ENCODE peak calls at places on chromosomes 1 and 21, in six cellular contexts. K, Q, S, T, M and X are unnamed samples.

GRCh38 chr1:169873582-169874200 is 20.0 kb downstream of the SCYL3 start:
- DNase-seq in K (no peak), Q (no peak), S (no peak), T (no peak), M (no peak), X (no peak)

GRCh38 chr1:153000294-153000693 is 1.3 kb upstream of the SPRR3 start:
- DNase-seq in K (no peak), Q (no peak), S (peak), T (no peak), M (no peak), X (no peak)

GRCh38 chr1:155323729-155324040 is 3.0 kb downstream of the RUSC1 start:
- DNase-seq in K (peak), Q (peak), S (peak), T (peak), M (peak), X (peak)

GRCh38 chr1:27103498-27103897 is 51.4 kb downstream of the SLC9A1 start:
- DNase-seq in K (no peak), Q (no peak), S (no peak), T (no peak), M (no peak), X (no peak)

GRCh38 chr1:71850515-71850914 is 431.8 kb downstream of the NEGR1 start:
- DNase-seq in K (no peak), Q (no peak), S (no peak), T (no peak), M (no peak), X (no peak)

GRCh38 chr1:2945821-2946231 is 75.4 kb upstream of the ACTRT2 start:
- DNase-seq in K (no peak), Q (no peak), S (no peak), T (no peak), M (no peak), X (no peak)

GRCh38 chr1:92356956-92357355 is 58.1 kb downstream of the RPAP2 start:
- DNase-seq in K (no peak), Q (no peak), S (no peak), T (no peak), M (no peak), X (no peak)

GRCh38 chr1:71783096-71783495 is 499.2 kb downstream of the NEGR1 start:
- DNase-seq in K (no peak), Q (no peak), S (no peak), T (no peak), M (no peak), X (no peak)

GRCh38 chr1:110535985-110536384 is 17.0 kb upstream of the KCNA10 start:
- DNase-seq in K (no peak), Q (no peak), S (no peak), T (no peak), M (no peak), X (no peak)

GRCh38 chr1:226946841-226947240 is 6.7 kb downstream of the COQ8A start:
- DNase-seq in K (no peak), Q (no peak), S (no peak), T (no peak), M (peak), X (no peak)

GRCh38 chr21:26055841-26056264 is 114.7 kb downstream of the APP start:
- DNase-seq in K (no peak), Q (no peak), S (no peak), T (no peak), M (no peak), X (no peak)

GRCh38 chr1:153292185-153292584 is 20.6 kb downstream of the PGLYRP3 start:
- DNase-seq in K (no peak), Q (no peak), S (no peak), T (peak), M (no peak), X (no peak)

GRCh38 chr1:2540816-2541492 is 10.9 kb upstream of the HES5 start:
- DNase-seq in K (no peak), Q (no peak), S (no peak), T (no peak), M (no peak), X (no peak)

GRCh38 chr21:25107708-25108107 is 499.6 kb downstream of the MRPL39 start:
- DNase-seq in K (no peak), Q (no peak), S (no peak), T (no peak), M (no peak), X (no peak)

GRCh38 chr1:60874703-60875102 is 207.7 kb upstream of the NFIA start:
- DNase-seq in K (no peak), Q (no peak), S (peak), T (no peak), M (no peak), X (no peak)

GRCh38 chr1:36446780-36447179 is 3.5 kb downstream of the OSCP1 start:
- DNase-seq in K (no peak), Q (no peak), S (no peak), T (no peak), M (no peak), X (no peak)

GRCh38 chr1:178243119-178243518 is 149.2 kb downstream of the RASAL2 start:
- DNase-seq in K (no peak), Q (no peak), S (no peak), T (no peak), M (no peak), X (no peak)

GRCh38 chr1:10793129-10793651 is 3.3 kb downstream of the CASZ1 start:
- DNase-seq in K (no peak), Q (no peak), S (no peak), T (no peak), M (no peak), X (no peak)

GRCh38 chr1:8015036-8015808 is 10.9 kb downstream of the ERRFI1 start:
- DNase-seq in K (no peak), Q (no peak), S (peak), T (no peak), M (no peak), X (no peak)
- TF ChIP-seq CTCF in K (peak), Q (peak), S (peak), T (peak), M (peak), X (peak)

DNA sequence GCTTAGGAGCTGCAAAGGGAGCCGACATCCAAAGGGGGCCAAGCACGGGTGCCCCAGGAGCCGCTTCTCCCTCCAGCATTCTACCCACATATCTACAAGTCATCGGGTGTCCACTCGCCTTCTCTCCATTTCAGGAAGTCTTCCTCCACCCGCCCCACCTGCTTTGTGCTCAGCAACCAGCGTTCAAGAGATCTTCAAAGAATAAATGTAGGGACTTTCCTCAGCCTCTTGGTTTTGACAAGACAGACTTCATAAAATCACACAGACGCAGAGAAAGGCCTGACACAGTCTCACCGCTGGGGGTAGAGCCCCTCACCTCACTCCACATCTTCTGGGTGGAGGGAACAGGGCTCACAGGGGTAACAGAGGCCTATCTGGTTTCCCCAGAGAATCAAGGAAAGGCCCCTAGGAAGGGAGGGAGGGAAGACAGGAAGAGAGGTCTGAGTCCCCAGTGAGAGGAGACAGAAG is 49.5 kb downstream of the SSBP3 start:
- DNase-seq in K (no peak), Q (no peak), S (no peak), T (no peak), M (no peak), X (no peak)
- TF ChIP-seq CTCF in K (no peak), Q (no peak), S (no peak), T (no peak), M (no peak), X (no peak)

DNA sequence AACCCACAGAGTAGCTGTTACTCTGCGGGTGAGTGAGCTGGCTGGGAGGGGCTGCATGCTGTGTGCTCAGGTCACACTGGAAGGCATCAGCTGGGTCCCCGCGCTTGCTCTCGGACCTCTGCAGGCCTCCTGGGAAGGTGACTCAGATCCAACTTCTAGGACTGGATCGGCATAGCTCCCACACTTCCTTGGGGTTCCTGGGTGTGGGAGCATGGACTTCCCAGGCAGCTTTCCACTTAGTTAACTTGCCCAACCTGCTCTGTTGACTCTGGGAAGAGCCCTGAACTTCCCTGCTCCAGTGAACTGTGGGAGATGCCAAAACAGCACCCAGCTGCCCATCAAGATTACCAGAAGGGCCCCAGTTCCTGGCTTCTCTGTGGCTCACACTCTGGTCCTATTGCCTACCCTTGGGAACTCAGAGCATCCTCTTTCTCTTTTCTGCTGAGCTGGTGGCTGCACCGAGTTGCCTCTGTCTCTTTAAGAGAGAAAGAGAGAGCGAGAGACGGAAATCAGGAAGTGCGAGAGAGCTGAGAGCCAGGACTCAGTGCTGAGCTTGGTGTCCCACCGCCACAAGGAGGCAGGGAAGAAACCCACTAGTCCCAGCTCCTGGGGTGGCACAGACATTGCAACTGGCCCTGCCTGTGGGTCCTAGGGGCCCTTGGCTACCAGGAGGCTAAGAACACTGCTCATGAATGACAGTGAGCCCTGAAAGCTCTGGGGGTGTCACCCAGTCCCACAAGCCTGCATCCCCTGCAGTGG is at the start of gene IKBKE:
- DNase-seq in K (no peak), Q (no peak), S (peak), T (no peak), M (peak), X (no peak)
- TF ChIP-seq CTCF in K (peak), Q (no peak), S (no peak), T (peak), M (no peak), X (no peak)

GRCh38 chr1:115478933-115479551 is 141.0 kb upstream of the NGF start:
- DNase-seq in K (no peak), Q (no peak), S (no peak), T (no peak), M (no peak), X (no peak)

GRCh38 chr1:115475901-115476300 is 137.9 kb upstream of the NGF start:
- DNase-seq in K (no peak), Q (no peak), S (no peak), T (no peak), M (no peak), X (no peak)

GRCh38 chr1:115477071-115477470 is 139.0 kb upstream of the NGF start:
- DNase-seq in K (no peak), Q (no peak), S (no peak), T (no peak), M (no peak), X (no peak)

GRCh38 chr1:115475252-115475651 is 137.2 kb upstream of the NGF start:
- DNase-seq in K (no peak), Q (no peak), S (no peak), T (no peak), M (no peak), X (no peak)

GRCh38 chr1:115476616-115477015 is 138.6 kb upstream of the NGF start:
- DNase-seq in K (no peak), Q (no peak), S (no peak), T (no peak), M (no peak), X (no peak)
- TF ChIP-seq CTCF in K (no peak), Q (no peak), S (no peak), T (no peak), M (peak), X (peak)

DNA sequence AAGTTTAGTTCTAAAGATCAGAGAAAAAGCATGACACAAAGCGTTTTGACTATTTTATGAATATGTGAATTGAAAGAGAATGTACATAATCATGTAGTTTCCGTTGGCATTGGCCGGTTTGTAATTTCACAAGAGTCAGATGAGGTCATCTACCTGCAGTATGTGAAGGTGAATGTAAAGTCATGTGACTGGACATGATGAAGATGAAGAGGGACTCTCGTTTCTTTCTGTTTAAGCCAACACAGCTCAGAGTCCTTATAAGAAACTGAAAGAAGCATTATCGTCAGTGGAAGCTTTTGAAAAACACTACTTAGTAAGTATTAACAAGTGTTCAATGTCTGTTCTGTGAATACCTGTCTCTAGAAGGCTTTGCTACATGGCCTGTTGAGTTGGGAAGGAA is 30.9 kb upstream of the PWP2 start:
- DNase-seq in K (no peak), Q (no peak), S (no peak), T (no peak), M (no peak), X (no peak)
- TF ChIP-seq CTCF in K (no peak), Q (no peak), S (no peak), T (no peak), M (no peak), X (no peak)

GRCh38 chr1:63516629-63517028 is 6.4 kb downstream of the ITGB3BP start:
- DNase-seq in K (no peak), Q (no peak), S (no peak), T (no peak), M (no peak), X (no peak)
- TF ChIP-seq CTCF in K (no peak), Q (no peak), S (no peak), T (no peak), M (no peak), X (no peak)